ENCODE peak calls at places on chromosome 17, in nine cellular contexts. J is keratinocyte, P is HFF-Myc, C is heart right ventricle, X is NCI-H1092 treated with DMSO at 0.1 percent for 48 hours, A is right cardiac atrium, R is RWPE2, V is NCI-H2081, S is HTR-8/SVneo. B is an unnamed sample.

GRCh38 chr17:28177351-28177750 is 134.9 kb downstream of the NLK start:
- DNase-seq in J (no peak), P (no peak), C (no peak), X (no peak), A (no peak), R (no peak), V (no peak), S (no peak), B (peak)

GRCh38 chr17:4576729-4577322 is 7.5 kb upstream of the SMTNL2 start:
- DNase-seq in J (no peak), P (no peak), C (no peak), X (no peak), A (peak), R (no peak), V (no peak), S (no peak), B (no peak)

GRCh38 chr17:15744885-15745284 is 12.8 kb downstream of the TBC1D26 start:
- DNase-seq in J (no peak), P (no peak), C (no peak), X (peak), A (no peak), R (no peak), V (peak), S (no peak), B (peak)

GRCh38 chr17:80743181-80743771 is 198.6 kb downstream of the RPTOR start:
- DNase-seq in J (no peak), P (no peak), C (no peak), X (peak), A (no peak), R (no peak), V (no peak), S (no peak), B (no peak)

GRCh38 chr17:47291242-47291873 is 32.4 kb upstream of the EFCAB13 start:
- DNase-seq in J (no peak), P (no peak), C (no peak), X (no peak), A (no peak), R (no peak), V (no peak), S (no peak), B (peak)

GRCh38 chr17:49745175-49746139 is 18.5 kb downstream of the FAM117A start:
- DNase-seq in J (no peak), P (no peak), C (no peak), X (no peak), A (no peak), R (no peak), V (no peak), S (no peak), B (no peak)

GRCh38 chr17:83186751-83187421 is 107.5 kb downstream of the METRNL start:
- DNase-seq in J (no peak), P (no peak), C (no peak), X (no peak), A (no peak), R (peak), V (no peak), S (no peak), B (no peak)

GRCh38 chr17:1228752-1229353 is 41.4 kb upstream of the BHLHA9 start:
- DNase-seq in J (no peak), P (no peak), C (peak), X (no peak), A (no peak), R (no peak), V (no peak), S (no peak), B (no peak)

GRCh38 chr17:46832945-46833839 is 14.7 kb upstream of the WNT3 start:
- DNase-seq in J (no peak), P (no peak), C (no peak), X (no peak), A (no peak), R (no peak), V (peak), S (no peak), B (peak)

GRCh38 chr17:28370035-28370743 is at the start of gene VTN:
- DNase-seq in J (no peak), P (no peak), C (no peak), X (no peak), A (peak), R (no peak), V (no peak), S (no peak), B (peak)